ENCODE peak calls at places on chromosomes 4 and X, in nine cellular contexts. S is Panc1; N is cardiac fibroblast; B is AG10803; R is RWPE1; Y is heart right ventricle; C is transverse colon; K is CD4-positive, alpha-beta T cell; A is mammary epithelial cell. D is an unnamed sample.

GRCh38 chr4:119328695-119329094 is 6.8 kb upstream of the FABP2 start:
- DNase-seq in S (no peak), N (no peak), B (no peak), R (no peak), Y (no peak), C (no peak), K (no peak), A (no peak), D (no peak)

GRCh38 chr4:177301127-177301639 is 8.5 kb upstream of the NEIL3 start:
- DNase-seq in S (no peak), N (no peak), B (no peak), R (no peak), Y (no peak), C (no peak), K (no peak), A (peak; percentile 19), D (no peak)

GRCh38 chrX:151019837-151020236 is 36.7 kb downstream of the HMGB3 start:
- DNase-seq in S (no peak), N (peak; percentile 3), B (peak; percentile 52), R (peak; percentile 1), Y (no peak), C (no peak), K (no peak), A (peak; percentile 59), D (no peak)

GRCh38 chr4:10442976-10443375 is 14.2 kb downstream of the ZNF518B start:
- DNase-seq in S (no peak), N (peak; percentile 36), B (no peak), R (no peak), Y (no peak), C (no peak), K (no peak), A (peak; percentile 4), D (no peak)

GRCh38 chrX:2539586-2539985 is 38.8 kb upstream of the DHRSX start:
- DNase-seq in S (no peak), N (no peak), B (no peak), R (no peak), Y (no peak), C (no peak), K (no peak), A (no peak), D (no peak)

GRCh38 chr4:172202480-172203076 is 389.4 kb downstream of the GALNTL6 start:
- DNase-seq in S (peak; percentile 10), N (peak; percentile 36), B (peak; percentile 50), R (peak; percentile 53), Y (no peak), C (no peak), K (no peak), A (no peak), D (no peak)

GRCh38 chr4:146478009-146478408 is 43.7 kb downstream of the SLC10A7 start:
- DNase-seq in S (no peak), N (no peak), B (no peak), R (no peak), Y (no peak), C (no peak), K (no peak), A (no peak), D (no peak)

GRCh38 chr4:150722908-150723362 is 141.0 kb downstream of the MAB21L2 start:
- DNase-seq in S (no peak), N (peak; percentile 91), B (no peak), R (peak; percentile 12), Y (peak; percentile 81), C (peak; percentile 92), K (no peak), A (peak; percentile 10), D (peak; percentile 23)

GRCh38 chr4:169147217-169147616 is 123.5 kb downstream of the SH3RF1 start:
- DNase-seq in S (peak; percentile 30), N (peak; percentile 39), B (peak; percentile 64), R (peak; percentile 72), Y (no peak), C (no peak), K (no peak), A (peak; percentile 28), D (no peak)

GRCh38 chr4:138562544-138562961 is 320.4 kb upstream of the SLC7A11 start:
- DNase-seq in S (no peak), N (peak; percentile 79), B (peak; percentile 58), R (no peak), Y (no peak), C (no peak), K (no peak), A (peak; percentile 44), D (no peak)

GRCh38 chrX:129769467-129770154 is 10.1 kb upstream of the SASH3 start:
- DNase-seq in S (no peak), N (no peak), B (no peak), R (no peak), Y (no peak), C (peak; percentile 53), K (peak; percentile 68), A (no peak), D (no peak)

GRCh38 chr4:127686656-127687055 is 43.5 kb upstream of the SLC25A31 start:
- DNase-seq in S (no peak), N (peak; percentile 60), B (peak; percentile 7), R (peak; percentile 48), Y (no peak), C (no peak), K (no peak), A (peak; percentile 46), D (no peak)

GRCh38 chr4:170666909-170667308 is 577.2 kb upstream of the AADAT start:
- DNase-seq in S (no peak), N (no peak), B (no peak), R (no peak), Y (no peak), C (no peak), K (no peak), A (no peak), D (no peak)

GRCh38 chrX:78652971-78653822 is 5.9 kb downstream of the RTL3 start:
- DNase-seq in S (peak; percentile 24), N (peak; percentile 87), B (peak; percentile 80), R (no peak), Y (no peak), C (no peak), K (no peak), A (peak; percentile 62), D (no peak)

GRCh38 chr4:98657531-98658286 is 702 bp downstream of the TSPAN5 start:
- DNase-seq in S (no peak), N (peak; percentile 75), B (peak; percentile 65), R (peak; percentile 85), Y (peak; percentile 18), C (peak; percentile 23), K (peak; percentile 43), A (peak; percentile 81), D (no peak)

GRCh38 chrX:153551135-153551534 is 33.7 kb downstream of the ATP2B3 start:
- DNase-seq in S (no peak), N (peak; percentile 69), B (peak; percentile 57), R (no peak), Y (no peak), C (no peak), K (no peak), A (peak; percentile 8), D (no peak)

GRCh38 chrX:70038951-70039350 is 10.8 kb downstream of the AWAT2 start:
- DNase-seq in S (no peak), N (no peak), B (no peak), R (no peak), Y (no peak), C (no peak), K (no peak), A (no peak), D (no peak)

DNA sequence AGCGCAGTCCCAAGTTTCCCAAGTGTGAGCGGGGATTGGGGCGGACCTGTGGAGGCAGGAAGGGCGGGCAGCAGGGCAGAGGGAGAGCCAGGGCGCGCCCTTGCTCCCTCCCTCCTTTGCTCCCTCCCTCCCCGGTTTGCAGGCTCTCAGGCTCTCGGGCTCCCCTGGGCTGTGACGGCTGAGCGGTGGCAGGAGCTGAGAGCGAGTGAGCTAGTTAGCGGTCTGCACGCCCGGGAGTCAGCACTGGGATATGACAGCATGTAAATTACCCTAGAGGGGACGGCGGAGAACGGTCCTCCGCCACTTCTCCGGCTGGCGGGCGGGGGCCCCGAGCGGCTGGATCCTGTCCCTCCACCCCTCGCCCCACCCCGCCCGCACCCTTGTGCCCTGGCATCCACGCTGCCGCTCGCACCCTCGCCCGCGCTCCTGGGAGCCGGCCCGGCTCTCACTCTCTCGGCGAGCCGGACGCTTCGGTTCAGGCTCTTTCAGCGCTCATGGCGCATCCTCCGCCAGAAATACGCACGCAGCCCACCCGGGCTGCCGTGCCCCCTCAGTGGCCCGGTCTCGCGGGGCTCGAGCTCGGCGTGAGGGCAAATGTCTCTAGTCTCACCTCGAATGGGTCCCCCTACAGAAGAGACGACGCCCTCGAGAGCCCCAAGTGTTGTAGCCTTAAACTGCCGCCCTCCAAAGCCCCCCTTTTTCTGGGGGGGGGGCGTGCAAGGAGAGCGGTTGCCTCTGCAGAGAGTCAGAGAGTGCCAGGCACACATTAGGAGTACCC is at the start of gene TSC22D3:
- DNase-seq in S (no peak), N (peak; percentile 73), B (peak; percentile 47), R (peak; percentile 70), Y (peak; percentile 78), C (peak; percentile 81), K (peak; percentile 45), A (peak; percentile 74), D (no peak)
- TF ChIP-seq CTCF in S (peak; percentile 20), N (peak; percentile 9), B (peak; percentile 15), R (no peak), Y (peak; percentile 11), C (no peak), K (no peak), A (peak; percentile 39), D (no peak)

DNA sequence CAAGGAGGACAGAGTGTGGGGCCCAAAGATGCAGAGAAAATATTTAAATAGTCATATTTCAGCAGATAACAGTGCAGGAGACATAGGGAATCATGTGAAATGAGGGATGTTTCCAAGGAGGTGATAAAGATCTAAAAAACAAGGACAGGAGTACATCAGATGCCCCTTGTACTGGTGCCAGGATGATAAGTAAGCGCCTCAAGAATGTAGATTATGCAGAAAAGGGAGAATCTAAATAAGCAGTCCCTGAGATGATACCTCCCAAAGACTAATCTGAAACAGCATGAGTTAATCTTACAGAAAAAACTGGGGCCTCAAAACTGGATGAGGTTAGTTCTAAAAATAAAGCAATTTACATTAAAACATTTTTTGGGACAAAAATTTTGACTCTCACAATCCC is 136.1 kb upstream of the WDFY3 start:
- DNase-seq in S (no peak), N (no peak), B (no peak), R (no peak), Y (no peak), C (no peak), K (no peak), A (no peak), D (no peak)
- TF ChIP-seq CTCF in S (no peak), N (no peak), B (no peak), R (no peak), Y (no peak), C (no peak), K (no peak), A (no peak), D (no peak)

GRCh38 chr4:104352211-104352610 is 142.5 kb downstream of the CXXC4 start:
- DNase-seq in S (no peak), N (no peak), B (no peak), R (no peak), Y (no peak), C (no peak), K (no peak), A (peak; percentile 6), D (no peak)
- TF ChIP-seq CTCF in S (no peak), N (peak; percentile 8), B (no peak), R (no peak), Y (no peak), C (peak; percentile 14), K (no peak), A (peak; percentile 29), D (no peak)

DNA sequence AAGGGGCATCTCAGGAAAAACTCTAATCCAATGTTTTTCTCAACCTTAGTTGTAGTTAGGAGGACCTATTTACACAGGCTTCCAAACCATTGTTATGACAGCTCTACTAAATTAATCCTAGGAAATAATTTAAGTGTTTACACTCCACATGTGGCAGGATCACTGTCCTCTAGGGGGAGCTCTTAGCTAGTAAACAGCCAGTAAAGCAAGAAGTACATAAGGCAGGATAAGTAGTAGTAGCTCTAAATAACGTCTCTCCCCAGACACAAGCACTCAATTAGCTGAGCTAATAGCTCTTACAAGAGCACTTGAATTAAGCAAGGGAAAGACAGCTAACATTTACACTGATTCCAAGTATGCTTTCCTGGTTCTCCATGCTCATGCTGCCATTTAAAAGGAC is 37.3 kb downstream of the NUDT11 start:
- DNase-seq in S (no peak), N (peak; percentile 57), B (peak; percentile 24), R (no peak), Y (no peak), C (no peak), K (no peak), A (peak; percentile 21), D (no peak)
- TF ChIP-seq CTCF in S (peak; percentile 66), N (peak; percentile 46), B (peak; percentile 45), R (peak; percentile 23), Y (no peak), C (no peak), K (no peak), A (peak; percentile 54), D (no peak)